ENCODE peak calls at places on chromosomes 2 and 18, in four cellular contexts. One of them, this sample, is unnamed. For H3K4me1, the result is how much of the 10 kb centered on the place peaks cover.

GRCh38 chr2:48824116-48824515 is 68.6 kb upstream of the LHCGR start:
- DNase-seq in aorta: no peak
- DNase-seq in mucosa of descending colon: no peak
- DNase-seq in PC-3: no peak
- DNase-seq in this sample: no peak

GRCh38 chr2:30947686-30948085 is 140.4 kb upstream of the CAPN13 start:
- DNase-seq in aorta: no peak
- DNase-seq in PC-3: no peak
- DNase-seq in mucosa of descending colon: no peak
- DNase-seq in this sample: no peak

GRCh38 chr2:98761267-98761781 is 30.4 kb upstream of the MGAT4A start:
- DNase-seq in PC-3: peak
- DNase-seq in aorta: no peak
- DNase-seq in mucosa of descending colon: no peak
- DNase-seq in this sample: no peak

GRCh38 chr2:236752111-236752510 is 182.5 kb downstream of the ACKR3 start:
- DNase-seq in mucosa of descending colon: no peak
- DNase-seq in aorta: no peak
- DNase-seq in PC-3: no peak
- DNase-seq in this sample: no peak

GRCh38 chr2:20543579-20543887 is 96.7 kb downstream of the RHOB start:
- DNase-seq in PC-3: no peak
- DNase-seq in mucosa of descending colon: no peak
- DNase-seq in aorta: no peak
- DNase-seq in this sample: no peak

GRCh38 chr2:223930002-223930976 is 14.8 kb downstream of the WDFY1 start:
- DNase-seq in aorta: peak
- DNase-seq in PC-3: no peak
- DNase-seq in mucosa of descending colon: no peak
- DNase-seq in this sample: peak

GRCh38 chr18:55880617-55881016 is 292.6 kb upstream of the TCF4 start:
- DNase-seq in aorta: no peak
- DNase-seq in mucosa of descending colon: no peak
- DNase-seq in PC-3: no peak
- DNase-seq in this sample: no peak

GRCh38 chr2:61205132-61205531 is 43.1 kb downstream of the C2orf74 start:
- DNase-seq in aorta: no peak
- DNase-seq in mucosa of descending colon: no peak
- DNase-seq in PC-3: no peak
- DNase-seq in this sample: no peak

GRCh38 chr2:67641302-67641701 is 244.2 kb downstream of the ETAA1 start:
- DNase-seq in aorta: no peak
- DNase-seq in mucosa of descending colon: no peak
- DNase-seq in PC-3: no peak
- DNase-seq in this sample: no peak

GRCh38 chr2:208326016-208326415 is 60.0 kb downstream of the PIKFYVE start:
- DNase-seq in mucosa of descending colon: no peak
- DNase-seq in aorta: no peak
- DNase-seq in PC-3: no peak
- DNase-seq in this sample: no peak

GRCh38 chr2:77008925-77009706 is 513.1 kb downstream of the LRRTM4 start:
- DNase-seq in PC-3: peak
- DNase-seq in mucosa of descending colon: no peak
- DNase-seq in aorta: no peak
- DNase-seq in this sample: no peak

GRCh38 chr2:218986148-218986761 is 1.3 kb upstream of the FEV start:
- DNase-seq in PC-3: no peak
- DNase-seq in mucosa of descending colon: no peak
- DNase-seq in aorta: peak
- DNase-seq in this sample: no peak

GRCh38 chr2:113977660-113978523 is 88.0 kb downstream of the ACTR3 start:
- DNase-seq in mucosa of descending colon: peak
- DNase-seq in PC-3: peak
- DNase-seq in aorta: no peak
- DNase-seq in this sample: no peak

GRCh38 chr2:155377178-155377780 is 678.8 kb downstream of the KCNJ3 start:
- DNase-seq in mucosa of descending colon: no peak
- DNase-seq in aorta: no peak
- DNase-seq in PC-3: peak
- DNase-seq in this sample: no peak

GRCh38 chr2:112692496-112692911 is 28.3 kb upstream of the NT5DC4 start:
- DNase-seq in PC-3: peak
- DNase-seq in aorta: peak
- DNase-seq in mucosa of descending colon: peak
- DNase-seq in this sample: no peak

GRCh38 chr2:70070557-70071268 is 16.6 kb upstream of the PCBP1 start:
- DNase-seq in PC-3: peak
- DNase-seq in mucosa of descending colon: peak
- DNase-seq in aorta: peak
- DNase-seq in this sample: peak

GRCh38 chr18:26813043-26813442 is 52.5 kb downstream of the AQP4 start:
- DNase-seq in PC-3: peak
- DNase-seq in aorta: no peak
- DNase-seq in mucosa of descending colon: peak
- DNase-seq in this sample: peak

GRCh38 chr2:201779996-201780673 is 598 bp downstream of the ALS2 start:
- DNase-seq in mucosa of descending colon: no peak
- DNase-seq in aorta: no peak
- DNase-seq in PC-3: peak
- DNase-seq in this sample: no peak

GRCh38 chr2:160349306-160349705 is 144.3 kb downstream of the RBMS1 start:
- DNase-seq in aorta: no peak
- DNase-seq in PC-3: no peak
- DNase-seq in mucosa of descending colon: no peak
- DNase-seq in this sample: no peak

GRCh38 chr2:239688098-239688497 is 287.3 kb upstream of the HDAC4 start:
- DNase-seq in aorta: peak
- DNase-seq in mucosa of descending colon: no peak
- DNase-seq in PC-3: no peak
- DNase-seq in this sample: no peak

GRCh38 chr2:57987835-57988573 is 58.6 kb upstream of the VRK2 start:
- DNase-seq in PC-3: peak
- DNase-seq in mucosa of descending colon: no peak
- DNase-seq in aorta: no peak
- DNase-seq in this sample: no peak

GRCh38 chr2:32647180-32647651 is 19.4 kb downstream of the TTC27 start:
- DNase-seq in PC-3: no peak
- DNase-seq in mucosa of descending colon: no peak
- DNase-seq in aorta: no peak
- DNase-seq in this sample: no peak

GRCh38 chr2:201600906-201601305 is 42.4 kb downstream of the TMEM237 start:
- DNase-seq in mucosa of descending colon: no peak
- DNase-seq in PC-3: peak
- DNase-seq in aorta: no peak
- DNase-seq in this sample: no peak

GRCh38 chr18:47795448-47795843 is 135.0 kb downstream of the SMAD2 start:
- DNase-seq in aorta: no peak
- DNase-seq in PC-3: no peak
- DNase-seq in mucosa of descending colon: no peak
- DNase-seq in this sample: peak

GRCh38 chr2:149926149-149926548 is 338.6 kb upstream of the MMADHC start:
- DNase-seq in aorta: no peak
- DNase-seq in mucosa of descending colon: no peak
- DNase-seq in PC-3: no peak
- DNase-seq in this sample: no peak

GRCh38 chr2:218798767-218799504 is 17.0 kb downstream of the CYP27A1 start:
- DNase-seq in PC-3: no peak
- DNase-seq in mucosa of descending colon: no peak
- DNase-seq in aorta: no peak
- DNase-seq in this sample: no peak

GRCh38 chr2:43279317-43279840 is 53.0 kb upstream of the ZFP36L2 start:
- DNase-seq in aorta: no peak
- DNase-seq in mucosa of descending colon: no peak
- DNase-seq in PC-3: peak
- DNase-seq in this sample: no peak

GRCh38 chr18:38297910-38298309 is 732.3 kb upstream of the CELF4 start:
- DNase-seq in PC-3: no peak
- DNase-seq in mucosa of descending colon: no peak
- DNase-seq in aorta: no peak
- DNase-seq in this sample: no peak

GRCh38 chr2:182031956-182032355 is 46.3 kb downstream of the PPP1R1C start:
- DNase-seq in PC-3: no peak
- DNase-seq in aorta: no peak
- DNase-seq in mucosa of descending colon: no peak
- DNase-seq in this sample: no peak

GRCh38 chr18:76056467-76057194 is 438.4 kb downstream of the ZNF516 start:
- DNase-seq in mucosa of descending colon: no peak
- DNase-seq in aorta: peak
- DNase-seq in PC-3: no peak
- DNase-seq in this sample: peak

DNA sequence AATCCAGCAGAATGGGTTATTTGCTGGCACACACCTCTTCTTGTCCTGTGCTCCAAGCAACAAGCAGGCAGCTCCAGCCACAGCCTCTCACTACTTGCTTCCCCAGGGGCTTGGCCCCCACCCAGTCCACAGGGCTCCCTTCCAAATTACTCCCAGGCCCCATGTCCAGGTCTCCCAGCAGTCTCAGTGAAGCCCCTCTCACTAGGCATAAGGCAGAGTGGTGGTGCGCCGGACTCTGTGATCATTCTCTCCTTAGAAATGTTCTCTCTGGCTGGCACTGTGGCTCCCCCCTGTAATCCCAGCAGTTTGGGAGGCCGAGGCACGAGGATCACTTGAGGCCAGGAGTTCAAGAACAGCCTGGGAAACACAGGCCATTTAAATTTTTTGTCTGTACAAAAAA is 26.0 kb downstream of the ITM2C start:
- DNase-seq in PC-3: no peak
- DNase-seq in mucosa of descending colon: peak
- DNase-seq in aorta: no peak
- DNase-seq in this sample: no peak
- H3K4me1 ChIP-seq in PC-3: under half
- H3K4me1 ChIP-seq in mucosa of descending colon: under half
- H3K4me1 ChIP-seq in aorta: under half
- H3K4me1 ChIP-seq in this sample: under half

DNA sequence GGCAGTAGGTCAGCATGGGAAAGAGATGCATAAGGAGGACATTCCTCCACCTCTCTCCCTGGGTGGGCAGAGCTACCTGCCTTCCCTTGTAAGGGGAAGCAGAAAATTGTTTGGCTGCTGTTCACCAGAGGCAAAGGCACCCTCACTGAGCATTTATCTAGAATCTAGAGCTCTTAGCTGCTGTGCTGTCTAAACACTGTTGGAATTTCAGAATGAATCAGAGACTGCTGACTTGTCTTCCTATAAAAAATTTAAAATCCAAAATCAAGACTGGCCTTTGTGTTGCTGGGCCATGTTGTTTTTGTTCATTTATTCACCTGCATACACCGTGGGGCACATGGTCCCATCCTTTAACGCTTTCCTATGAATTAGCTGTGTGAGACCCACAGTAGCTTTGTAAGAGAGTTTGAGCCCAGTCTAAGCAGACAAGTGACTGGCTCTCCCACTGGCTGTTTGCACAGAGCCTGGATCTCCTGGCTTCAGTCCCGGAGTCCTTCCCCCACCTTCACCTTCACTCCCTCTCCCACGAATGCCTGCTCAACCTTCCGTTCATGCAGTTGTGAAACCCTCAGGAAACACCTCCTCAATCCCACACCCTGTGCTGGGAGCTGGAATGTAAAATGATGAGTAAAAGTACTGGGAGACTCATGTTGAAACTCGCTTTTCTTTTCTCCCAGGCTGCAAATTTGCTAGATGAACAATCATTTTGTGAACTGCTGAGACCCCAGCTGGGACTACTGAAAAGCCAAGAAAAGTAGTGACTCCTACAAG is 76.2 kb downstream of the FAM168B start:
- DNase-seq in aorta: no peak
- DNase-seq in mucosa of descending colon: no peak
- DNase-seq in PC-3: peak
- DNase-seq in this sample: no peak
- H3K4me1 ChIP-seq in aorta: under half
- H3K4me1 ChIP-seq in mucosa of descending colon: under half
- H3K4me1 ChIP-seq in PC-3: under half
- H3K4me1 ChIP-seq in this sample: under half

GRCh38 chr2:36358317-36358659 is 2.7 kb downstream of the CRIM1 start:
- DNase-seq in aorta: no peak
- DNase-seq in mucosa of descending colon: no peak
- DNase-seq in PC-3: peak
- DNase-seq in this sample: no peak

GRCh38 chr2:36355890-36356198 is 266 bp downstream of the CRIM1 start:
- DNase-seq in aorta: no peak
- DNase-seq in mucosa of descending colon: no peak
- DNase-seq in PC-3: no peak
- DNase-seq in this sample: no peak

GRCh38 chr2:36356199-36356989 is 816 bp downstream of the CRIM1 start:
- DNase-seq in aorta: peak
- DNase-seq in mucosa of descending colon: peak
- DNase-seq in PC-3: peak
- DNase-seq in this sample: peak

GRCh38 chr2:36357506-36358316 is 2.1 kb downstream of the CRIM1 start:
- DNase-seq in aorta: peak
- DNase-seq in mucosa of descending colon: peak
- DNase-seq in PC-3: peak
- DNase-seq in this sample: no peak

DNA sequence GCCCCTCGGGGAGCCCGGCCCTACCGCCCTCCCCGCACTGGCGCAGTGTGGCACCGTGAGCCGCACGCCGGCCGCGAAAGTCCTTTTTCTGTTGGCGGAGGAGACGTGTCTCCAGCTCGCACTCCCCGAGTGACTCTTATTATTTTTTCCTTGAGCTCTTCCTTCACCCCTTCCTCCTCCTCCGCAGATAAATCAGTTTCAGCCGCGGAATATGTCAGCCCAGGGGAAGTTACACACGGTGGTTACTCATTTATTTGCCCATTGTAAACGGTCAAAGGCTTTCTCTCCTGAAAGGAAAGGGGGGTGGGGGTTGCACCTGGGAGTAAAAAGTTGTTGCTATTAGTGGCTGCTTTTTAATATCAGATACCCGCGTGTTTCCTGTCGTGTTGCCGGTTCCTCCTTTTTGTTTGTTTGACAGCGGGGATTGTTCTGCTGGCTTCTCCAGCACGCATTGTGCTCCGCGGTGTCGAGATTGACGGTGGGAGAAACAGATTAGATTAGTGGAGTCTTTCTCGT is 1.5 kb downstream of the CRIM1 start:
- DNase-seq in mucosa of descending colon: peak
- DNase-seq in aorta: peak
- DNase-seq in PC-3: peak
- DNase-seq in this sample: peak
- H3K4me1 ChIP-seq in mucosa of descending colon: under half
- H3K4me1 ChIP-seq in aorta: under half
- H3K4me1 ChIP-seq in PC-3: half or more
- H3K4me1 ChIP-seq in this sample: under half

GRCh38 chr2:101751276-101751675 is 53.8 kb downstream of the MAP4K4 start:
- DNase-seq in PC-3: no peak
- DNase-seq in mucosa of descending colon: no peak
- DNase-seq in aorta: no peak
- DNase-seq in this sample: no peak
- H3K4me1 ChIP-seq in PC-3: half or more
- H3K4me1 ChIP-seq in mucosa of descending colon: under half
- H3K4me1 ChIP-seq in aorta: under half
- H3K4me1 ChIP-seq in this sample: half or more